ENCODE peak calls at places on chromosome 14, in four cellular contexts. Q is effector memory CD4-positive, alpha-beta T cell; N is memory B cell; C is AG20443. F is an unnamed sample.

GRCh38 chr14:70789361-70789760 is 20.0 kb downstream of the MAP3K9 start:
- DNase-seq in C (peak), Q (no peak), N (no peak), F (no peak)

GRCh38 chr14:79074501-79074900 is 904.3 kb downstream of the NRXN3 start:
- DNase-seq in N (no peak), Q (no peak), C (no peak), F (no peak)

GRCh38 chr14:56002876-56003625 is 115.2 kb upstream of the PELI2 start:
- DNase-seq in N (no peak), C (no peak), Q (peak), F (no peak)

GRCh38 chr14:76917759-76918175 is 91.6 kb downstream of the LRRC74A start:
- DNase-seq in C (no peak), Q (no peak), N (no peak), F (no peak)

GRCh38 chr14:21721504-21721903 is 47.9 kb upstream of the OR4E1 start:
- DNase-seq in Q (no peak), N (no peak), C (no peak), F (no peak)

GRCh38 chr14:68708343-68708742 is 84.5 kb downstream of the ZFP36L1 start:
- DNase-seq in N (no peak), C (no peak), Q (no peak), F (no peak)

GRCh38 chr14:104390941-104391901 is 188.3 kb upstream of the C14orf180 start:
- DNase-seq in N (no peak), Q (no peak), C (no peak), F (no peak)

GRCh38 chr14:55180006-55180405 is 11.4 kb downstream of the DLGAP5 start:
- DNase-seq in N (no peak), Q (no peak), C (no peak), F (no peak)

GRCh38 chr14:22885975-22886374 is 3.0 kb downstream of the REM2 start:
- DNase-seq in C (no peak), N (no peak), Q (no peak), F (no peak)

GRCh38 chr14:76194327-76194726 is 42.6 kb downstream of the GPATCH2L start:
- DNase-seq in C (no peak), Q (no peak), N (no peak), F (no peak)

GRCh38 chr14:96796851-96797187 is 363 bp upstream of the VRK1 start:
- DNase-seq in N (no peak), Q (no peak), C (no peak), F (no peak)

GRCh38 chr14:69129264-69129880 is 23.5 kb downstream of the DCAF5 start:
- DNase-seq in C (peak), N (peak), Q (peak), F (peak)

GRCh38 chr14:65502676-65503124 is 90.2 kb downstream of the FUT8 start:
- DNase-seq in N (no peak), Q (no peak), C (no peak), F (no peak)

GRCh38 chr14:52834440-52834842 is 43.0 kb upstream of the GNPNAT1 start:
- DNase-seq in N (no peak), Q (no peak), C (peak), F (no peak)

GRCh38 chr14:51442513-51443175 is 202.6 kb downstream of the TMX1 start:
- DNase-seq in C (peak), Q (no peak), N (no peak), F (no peak)

GRCh38 chr14:50800032-50800431 is 30.9 kb downstream of the NIN start:
- DNase-seq in C (no peak), Q (no peak), N (no peak), F (no peak)

GRCh38 chr14:35879654-35880249 is 53.6 kb downstream of the BRMS1L start:
- DNase-seq in C (no peak), Q (no peak), N (no peak), F (peak)

GRCh38 chr14:91078095-91078737 is 17.8 kb upstream of the RPS6KA5 start:
- DNase-seq in N (no peak), Q (no peak), C (no peak), F (no peak)

GRCh38 chr14:69012251-69012953 is 33.3 kb upstream of the ACTN1 start:
- DNase-seq in N (no peak), Q (no peak), C (no peak), F (no peak)

GRCh38 chr14:91286530-91286937 is 42.0 kb upstream of the GPR68 start:
- DNase-seq in C (peak), Q (peak), N (peak), F (peak)

GRCh38 chr14:68945190-68945584 is 33.9 kb downstream of the ACTN1 start:
- DNase-seq in N (no peak), Q (no peak), C (no peak), F (no peak)

GRCh38 chr14:40347675-40348074 is 915.4 kb upstream of the FBXO33 start:
- DNase-seq in C (no peak), Q (no peak), N (no peak), F (no peak)

F was measured in HepG2.